ENCODE peak calls at places on chromosomes 13 and 19, in six cellular contexts. J is B cell; E is activated CD4-positive, alpha-beta T cell treated with anti-CD3 and anti-CD28 coated beads, Interleukin-2, amount 50 U/mL, for 48 hours; Q is posterior cingulate gyrus; X is mucosa of descending colon; D is body of pancreas. S is an unnamed sample.

GRCh38 chr13:103908274-103908673 is 842.1 kb upstream of the SLC10A2 start:
- DNase-seq in J (no peak), E (no peak), Q (no peak), X (no peak), D (no peak), S (no peak)

GRCh38 chr19:38142176-38143035 is 81.6 kb downstream of the DPF1 start:
- DNase-seq in J (peak; percentile 37), E (peak; percentile 55), Q (peak; percentile 96), X (peak; percentile 39), D (peak; percentile 42), S (peak; percentile 23)

GRCh38 chr19:17779281-17779930 is 15.5 kb upstream of the B3GNT3 start:
- DNase-seq in J (no peak), E (no peak), Q (peak; percentile 83), X (peak; percentile 31), D (no peak), S (peak; percentile 63)

GRCh38 chr13:99601535-99601934 is 100.3 kb downstream of the TM9SF2 start:
- DNase-seq in J (no peak), E (no peak), Q (no peak), X (no peak), D (no peak), S (no peak)

GRCh38 chr19:31535691-31536460 is 186.6 kb upstream of the TSHZ3 start:
- DNase-seq in J (no peak), E (no peak), Q (no peak), X (no peak), D (no peak), S (no peak)

GRCh38 chr19:35291259-35291658 is 702 bp upstream of the MAG start:
- DNase-seq in J (no peak), E (no peak), Q (no peak), X (no peak), D (no peak), S (no peak)

GRCh38 chr19:1587872-1588271 is 4.8 kb downstream of the MBD3 start:
- DNase-seq in J (no peak), E (no peak), Q (no peak), X (no peak), D (no peak), S (no peak)

GRCh38 chr19:39607561-39607960 is 5.2 kb downstream of the LGALS13 start:
- DNase-seq in J (no peak), E (no peak), Q (no peak), X (no peak), D (no peak), S (no peak)

GRCh38 chr19:47389150-47389556 is 30.2 kb downstream of the MEIS3 start:
- DNase-seq in J (no peak), E (no peak), Q (no peak), X (no peak), D (no peak), S (no peak)

GRCh38 chr19:15532779-15533521 is 24.6 kb downstream of the CYP4F22 start:
- DNase-seq in J (no peak), E (no peak), Q (no peak), X (no peak), D (no peak), S (no peak)

GRCh38 chr13:37526710-37527446 is 71.7 kb downstream of the POSTN start:
- DNase-seq in J (no peak), E (no peak), Q (no peak), X (no peak), D (no peak), S (no peak)

GRCh38 chr13:114043421-114044053 is 69.7 kb upstream of the C13orf46 start:
- DNase-seq in J (no peak), E (no peak), Q (no peak), X (peak; percentile 57), D (peak; percentile 56), S (peak; percentile 24)

GRCh38 chr13:26867451-26868067 is 107.0 kb upstream of the GPR12 start:
- DNase-seq in J (peak; percentile 6), E (no peak), Q (no peak), X (peak; percentile 32), D (peak; percentile 30), S (no peak)

GRCh38 chr13:39596685-39597084 is 6.3 kb downstream of the LHFPL6 start:
- DNase-seq in J (no peak), E (no peak), Q (no peak), X (no peak), D (no peak), S (no peak)

GRCh38 chr19:28633223-28634030 is 579.5 kb downstream of the UQCRFS1 start:
- DNase-seq in J (peak; percentile 64), E (peak; percentile 30), Q (no peak), X (peak; percentile 54), D (peak; percentile 44), S (no peak)

GRCh38 chr19:48249502-48250014 is 6.2 kb downstream of the CARD8 start:
- DNase-seq in J (peak; percentile 68), E (peak; percentile 79), Q (no peak), X (peak; percentile 56), D (peak; percentile 18), S (no peak)

GRCh38 chr13:50911051-50911690 is 1.6 kb downstream of the RNASEH2B start:
- DNase-seq in J (no peak), E (no peak), Q (no peak), X (no peak), D (no peak), S (no peak)

GRCh38 chr13:110419391-110419791 is 112.3 kb downstream of the COL4A2 start:
- DNase-seq in J (no peak), E (no peak), Q (no peak), X (no peak), D (no peak), S (no peak)

GRCh38 chr13:72990883-72991282 is 67.9 kb upstream of the KLF5 start:
- DNase-seq in J (no peak), E (no peak), Q (no peak), X (no peak), D (no peak), S (no peak)

GRCh38 chr19:13100871-13101589 is 1.6 kb downstream of the LYL1 start:
- DNase-seq in J (peak; percentile 52), E (no peak), Q (no peak), X (peak; percentile 35), D (no peak), S (no peak)

GRCh38 chr19:6739884-6740588 is 556 bp downstream of the TRIP10 start:
- DNase-seq in J (peak; percentile 49), E (peak; percentile 37), Q (no peak), X (no peak), D (peak; percentile 44), S (no peak)

GRCh38 chr19:12482505-12482886 is 2.1 kb downstream of the ZNF709 start:
- DNase-seq in J (peak; percentile 29), E (no peak), Q (no peak), X (no peak), D (no peak), S (no peak)

GRCh38 chr13:39767791-39768564 is 112.5 kb downstream of the COG6 start:
- DNase-seq in J (no peak), E (no peak), Q (no peak), X (peak; percentile 41), D (no peak), S (no peak)

GRCh38 chr19:47247308-47247990 is 8.9 kb upstream of the CCDC9 start:
- DNase-seq in J (peak; percentile 87), E (peak; percentile 85), Q (peak; percentile 96), X (peak; percentile 82), D (peak; percentile 82), S (peak; percentile 77)

GRCh38 chr19:51187395-51188226 is 37.3 kb upstream of the CD33 start:
- DNase-seq in J (no peak), E (no peak), Q (no peak), X (no peak), D (no peak), S (no peak)

GRCh38 chr13:74990992-74991391 is 491.0 kb downstream of the TBC1D4 start:
- DNase-seq in J (no peak), E (no peak), Q (no peak), X (no peak), D (no peak), S (no peak)

GRCh38 chr13:40910324-40911050 is 108.6 kb downstream of the ELF1 start:
- DNase-seq in J (no peak), E (peak; percentile 21), Q (no peak), X (no peak), D (no peak), S (no peak)

GRCh38 chr19:42254083-42254849 is 662 bp downstream of the ERF start:
- DNase-seq in J (peak; percentile 87), E (peak; percentile 75), Q (peak; percentile 95), X (peak; percentile 91), D (peak; percentile 86), S (no peak)

GRCh38 chr13:44111701-44112100 is 232.0 kb downstream of the LACC1 start:
- DNase-seq in J (no peak), E (no peak), Q (no peak), X (no peak), D (no peak), S (no peak)

GRCh38 chr13:22081430-22081829 is 410.6 kb downstream of the FGF9 start:
- DNase-seq in J (no peak), E (no peak), Q (no peak), X (no peak), D (no peak), S (no peak)

GRCh38 chr19:56096665-56097064 is 24.4 kb downstream of the ZNF787 start:
- DNase-seq in J (no peak), E (no peak), Q (no peak), X (no peak), D (no peak), S (no peak)

GRCh38 chr13:72504026-72504925 is 223.2 kb downstream of the MZT1 start:
- DNase-seq in J (no peak), E (no peak), Q (no peak), X (no peak), D (no peak), S (peak; percentile 6)

GRCh38 chr13:41137951-41138350 is 5.3 kb upstream of the KBTBD6 start:
- DNase-seq in J (no peak), E (no peak), Q (no peak), X (no peak), D (no peak), S (no peak)

GRCh38 chr19:50537306-50537685 is 23.6 kb upstream of the ASPDH start:
- DNase-seq in J (no peak), E (no peak), Q (no peak), X (no peak), D (no peak), S (no peak)

GRCh38 chr13:113142876-113143275 is 15.6 kb upstream of the PROZ start:
- DNase-seq in J (no peak), E (no peak), Q (no peak), X (no peak), D (no peak), S (no peak)

GRCh38 chr13:84649853-84650252 is 767.6 kb upstream of the SLITRK1 start:
- DNase-seq in J (no peak), E (no peak), Q (no peak), X (no peak), D (no peak), S (no peak)